ENCODE peak calls at places on chromosomes 6 and 20, in ten cellular contexts. T, K, A, M, P, L, O, H, R and X are unnamed samples.

GRCh38 chr20:53681352-53682212 is 87.9 kb upstream of the ZNF217 start:
- DNase-seq in T (no peak), K (no peak), A (peak), M (no peak), P (peak), L (no peak), O (no peak), H (no peak), R (no peak), X (no peak)

GRCh38 chr6:112117554-112117953 is 30.2 kb downstream of the FAM229B start:
- DNase-seq in T (no peak), K (peak), A (no peak), M (peak), P (no peak), L (no peak), O (no peak), H (no peak), R (no peak), X (peak)

GRCh38 chr20:36872857-36873256 is 3.1 kb upstream of the TLDC2 start:
- DNase-seq in T (no peak), K (no peak), A (no peak), M (no peak), P (no peak), L (no peak), O (peak), H (no peak), R (no peak), X (no peak)

GRCh38 chr6:155701342-155701741 is 245.7 kb upstream of the NOX3 start:
- DNase-seq in T (no peak), K (no peak), A (no peak), M (no peak), P (no peak), L (no peak), O (no peak), H (no peak), R (no peak), X (no peak)

GRCh38 chr6:132391391-132392291 is 9.6 kb downstream of the MOXD1 start:
- DNase-seq in T (no peak), K (peak), A (peak), M (peak), P (no peak), L (no peak), O (peak), H (no peak), R (no peak), X (peak)

GRCh38 chr6:11672261-11672660 is 106.3 kb downstream of the ADTRP start:
- DNase-seq in T (no peak), K (no peak), A (no peak), M (peak), P (no peak), L (no peak), O (no peak), H (no peak), R (no peak), X (no peak)

GRCh38 chr6:31727034-31727716 is 1.9 kb downstream of the DDAH2 start:
- DNase-seq in T (peak), K (no peak), A (peak), M (no peak), P (no peak), L (no peak), O (peak), H (peak), R (no peak), X (no peak)

GRCh38 chr6:148441454-148441911 is 98.8 kb downstream of the SASH1 start:
- DNase-seq in T (no peak), K (peak), A (no peak), M (peak), P (peak), L (peak), O (no peak), H (no peak), R (no peak), X (peak)

GRCh38 chr20:61786230-61786629 is 279.5 kb downstream of the TAF4 start:
- DNase-seq in T (no peak), K (no peak), A (no peak), M (no peak), P (no peak), L (no peak), O (no peak), H (no peak), R (no peak), X (no peak)

GRCh38 chr20:642398-643174 is 10.4 kb downstream of the SRXN1 start:
- DNase-seq in T (no peak), K (no peak), A (no peak), M (no peak), P (peak), L (no peak), O (no peak), H (no peak), R (no peak), X (no peak)

GRCh38 chr6:45310118-45310788 is 17.9 kb upstream of the RUNX2 start:
- DNase-seq in T (no peak), K (no peak), A (no peak), M (no peak), P (no peak), L (no peak), O (no peak), H (no peak), R (no peak), X (no peak)

GRCh38 chr6:35719830-35720733 is 16.8 kb upstream of the ARMC12 start:
- DNase-seq in T (peak), K (peak), A (peak), M (peak), P (no peak), L (no peak), O (peak), H (peak), R (no peak), X (no peak)

GRCh38 chr6:160697826-160698225 is 4.2 kb upstream of the PLG start:
- DNase-seq in T (no peak), K (no peak), A (no peak), M (no peak), P (no peak), L (no peak), O (no peak), H (no peak), R (no peak), X (no peak)

GRCh38 chr6:109672204-109672603 is 18.8 kb downstream of the AK9 start:
- DNase-seq in T (no peak), K (no peak), A (no peak), M (peak), P (no peak), L (no peak), O (no peak), H (no peak), R (no peak), X (no peak)

GRCh38 chr6:44804546-44804945 is 417.0 kb downstream of the CDC5L start:
- DNase-seq in T (no peak), K (no peak), A (no peak), M (no peak), P (peak), L (no peak), O (no peak), H (no peak), R (no peak), X (no peak)

GRCh38 chr6:147509900-147510299 is 1.4 kb downstream of the SAMD5 start:
- DNase-seq in T (no peak), K (no peak), A (no peak), M (no peak), P (peak), L (no peak), O (no peak), H (no peak), R (no peak), X (no peak)

GRCh38 chr20:29086938-29087337 is 2170.5 kb upstream of the DEFB115 start:
- DNase-seq in T (peak), K (no peak), A (no peak), M (no peak), P (no peak), L (no peak), O (peak), H (no peak), R (no peak), X (no peak)

GRCh38 chr6:75484535-75484934 is 9.1 kb downstream of the FILIP1 start:
- DNase-seq in T (no peak), K (no peak), A (no peak), M (no peak), P (no peak), L (no peak), O (no peak), H (no peak), R (no peak), X (no peak)

GRCh38 chr6:38531134-38531533 is 108.6 kb downstream of the BTBD9 start:
- DNase-seq in T (no peak), K (no peak), A (no peak), M (no peak), P (no peak), L (no peak), O (no peak), H (no peak), R (no peak), X (no peak)

GRCh38 chr6:45791181-45791580 is 224.5 kb downstream of the CLIC5 start:
- DNase-seq in T (no peak), K (peak), A (no peak), M (peak), P (no peak), L (no peak), O (no peak), H (no peak), R (no peak), X (no peak)

GRCh38 chr6:161954699-161955276 is 680.9 kb upstream of the AGPAT4 start:
- DNase-seq in T (no peak), K (no peak), A (peak), M (no peak), P (no peak), L (no peak), O (no peak), H (no peak), R (no peak), X (no peak)

GRCh38 chr20:33278700-33279099 is 4.3 kb upstream of the BPIFB1 start:
- DNase-seq in T (no peak), K (no peak), A (no peak), M (no peak), P (no peak), L (no peak), O (no peak), H (no peak), R (no peak), X (no peak)

GRCh38 chr20:43456809-43457639 is 672 bp upstream of the SRSF6 start:
- DNase-seq in T (peak), K (peak), A (peak), M (peak), P (peak), L (peak), O (peak), H (peak), R (peak), X (peak)

GRCh38 chr6:168962886-168963285 is 290.8 kb downstream of the THBS2 start:
- DNase-seq in T (no peak), K (no peak), A (no peak), M (no peak), P (no peak), L (no peak), O (no peak), H (peak), R (no peak), X (no peak)
- H3K27ac ChIP-seq in T (no peak), K (no peak), A (no peak), M (no peak), P (no peak), L (no peak), O (no peak), H (no peak), R (no peak), X (no peak)

DNA sequence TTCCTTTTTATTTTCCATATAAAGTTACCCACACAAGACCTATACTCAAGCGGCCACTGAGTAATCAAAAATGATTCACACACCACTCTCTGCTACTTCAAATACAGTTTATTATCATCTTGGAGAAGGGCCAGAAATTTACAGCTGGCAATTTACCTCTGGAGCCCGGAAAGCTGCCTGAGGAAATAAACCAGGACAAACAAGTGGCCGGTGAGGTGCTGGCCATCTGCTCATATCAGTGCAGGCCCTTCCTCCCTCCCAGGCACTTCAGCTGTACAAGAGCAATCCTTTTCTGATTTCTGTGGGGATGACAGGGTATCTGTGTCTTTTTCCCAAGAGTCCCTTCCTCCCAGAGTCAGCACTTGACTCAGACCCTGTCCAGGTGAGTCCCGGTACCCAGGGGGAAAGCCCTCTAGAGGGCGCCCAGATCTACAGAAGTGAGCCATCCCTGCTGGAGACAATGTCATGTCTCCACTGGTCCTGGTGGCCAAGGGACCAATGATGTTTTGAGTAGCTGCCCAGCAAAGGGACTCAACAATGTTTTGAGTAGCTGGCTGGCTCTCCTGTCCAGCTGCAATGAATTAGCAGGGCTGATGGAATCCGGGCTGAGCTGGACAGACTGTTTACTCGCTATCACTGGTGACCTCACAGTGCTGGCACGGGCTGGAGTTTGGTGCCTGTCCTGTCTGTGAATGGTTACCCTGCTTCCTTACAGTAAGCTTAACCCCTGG is 23.6 kb downstream of the LRP11 start:
- DNase-seq in T (no peak), K (peak), A (peak), M (peak), P (peak), L (peak), O (no peak), H (peak), R (no peak), X (peak)
- TF ChIP-seq CTCF in T (peak), K (peak), A (peak), M (peak), P (peak), L (peak), O (peak), H (peak), R (peak), X (peak)

GRCh38 chr6:41643899-41644269 is 5.6 kb downstream of the MDFI start:
- DNase-seq in T (peak), K (no peak), A (no peak), M (no peak), P (no peak), L (no peak), O (no peak), H (no peak), R (no peak), X (no peak)

GRCh38 chr6:41641352-41641925 is 3.2 kb downstream of the MDFI start:
- DNase-seq in T (no peak), K (no peak), A (no peak), M (no peak), P (no peak), L (no peak), O (peak), H (no peak), R (no peak), X (no peak)

GRCh38 chr6:41642090-41642959 is 4.1 kb downstream of the MDFI start:
- DNase-seq in T (no peak), K (no peak), A (no peak), M (no peak), P (peak), L (no peak), O (peak), H (no peak), R (no peak), X (no peak)

GRCh38 chr6:41644297-41644879 is 6.1 kb downstream of the MDFI start:
- DNase-seq in T (peak), K (no peak), A (no peak), M (no peak), P (peak), L (no peak), O (peak), H (no peak), R (no peak), X (peak)

GRCh38 chr6:41642960-41643898 is 5.0 kb downstream of the MDFI start:
- DNase-seq in T (no peak), K (no peak), A (no peak), M (no peak), P (no peak), L (no peak), O (peak), H (no peak), R (no peak), X (no peak)
- H3K27ac ChIP-seq in T (no peak), K (no peak), A (no peak), M (no peak), P (no peak), L (no peak), O (no peak), H (no peak), R (no peak), X (peak)

GRCh38 chr20:47665221-47665991 is 119.9 kb downstream of the SULF2 start:
- DNase-seq in T (no peak), K (no peak), A (no peak), M (no peak), P (no peak), L (no peak), O (no peak), H (no peak), R (no peak), X (peak)
- TF ChIP-seq CTCF in T (no peak), K (no peak), A (no peak), M (no peak), P (no peak), L (no peak), O (no peak), H (no peak), R (no peak), X (no peak)

GRCh38 chr20:49850463-49851233 is 38.0 kb downstream of the SLC9A8 start:
- DNase-seq in T (no peak), K (no peak), A (no peak), M (no peak), P (no peak), L (no peak), O (no peak), H (no peak), R (no peak), X (no peak)
- H3K27ac ChIP-seq in T (no peak), K (no peak), A (no peak), M (no peak), P (no peak), L (no peak), O (no peak), H (peak), R (no peak), X (peak)

DNA sequence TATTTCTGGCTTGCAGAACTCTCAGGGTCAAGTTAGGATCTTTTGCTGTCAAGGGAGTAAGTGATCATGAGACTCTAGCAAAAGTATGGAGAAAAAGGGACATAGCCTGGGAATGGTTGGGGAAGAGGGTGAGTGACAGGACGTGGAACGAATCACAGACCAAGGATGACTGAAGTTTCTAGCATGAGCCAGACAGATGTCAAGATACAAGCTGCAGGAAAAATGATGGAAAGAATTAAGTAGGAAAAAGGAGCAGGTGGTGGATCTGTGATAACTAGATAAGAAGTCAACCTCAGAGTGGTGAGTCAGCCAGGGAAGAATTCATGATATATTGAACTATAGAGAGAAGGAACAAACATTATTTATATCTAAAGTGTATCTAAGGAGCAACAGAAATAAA is 159.8 kb upstream of the SYNDIG1 start:
- DNase-seq in T (no peak), K (peak), A (no peak), M (peak), P (no peak), L (no peak), O (no peak), H (no peak), R (no peak), X (no peak)
- TF ChIP-seq CTCF in T (no peak), K (no peak), A (no peak), M (no peak), P (no peak), L (no peak), O (no peak), H (no peak), R (no peak), X (no peak)

DNA sequence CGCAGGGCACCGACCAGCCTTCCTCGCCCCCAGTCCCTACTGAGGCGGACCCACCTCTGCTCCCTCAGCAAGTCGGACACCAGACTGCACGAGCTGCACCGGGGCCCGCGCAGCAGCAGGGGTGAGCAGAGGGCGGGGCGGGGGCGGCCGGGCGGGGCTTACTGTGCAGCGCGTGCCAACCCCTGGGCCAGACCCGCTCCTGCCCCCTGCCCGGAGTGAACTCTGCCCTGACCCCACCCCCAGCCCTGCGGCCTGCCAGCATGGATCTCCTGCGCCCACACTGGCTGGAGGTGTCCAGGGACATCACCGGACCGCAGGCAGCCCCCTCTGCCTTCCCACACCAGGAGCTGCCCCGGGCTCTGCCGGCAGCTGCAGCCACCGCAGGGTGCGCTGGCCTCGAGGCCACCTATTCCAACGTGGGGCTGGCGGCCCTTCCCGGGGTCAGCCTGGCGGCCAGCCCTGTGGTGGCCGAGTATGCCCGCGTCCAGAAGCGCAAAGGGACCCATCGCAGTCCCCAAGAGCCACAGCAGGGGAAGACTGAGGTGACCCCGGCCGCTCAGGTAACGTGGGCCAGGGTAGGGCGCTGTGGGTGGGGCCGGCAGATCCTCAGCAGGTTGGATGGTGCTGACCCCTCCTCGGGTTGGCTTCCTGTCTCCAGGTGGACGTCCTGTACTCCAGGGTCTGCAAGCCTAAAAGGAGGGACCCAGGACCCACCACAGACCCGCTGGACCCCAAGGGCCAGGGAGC is 1.5 kb upstream of the SLC2A4RG start:
- DNase-seq in T (peak), K (no peak), A (no peak), M (no peak), P (peak), L (no peak), O (peak), H (no peak), R (no peak), X (no peak)
- H3K27ac ChIP-seq in T (no peak), K (no peak), A (no peak), M (no peak), P (peak), L (peak), O (no peak), H (peak), R (peak), X (peak)

DNA sequence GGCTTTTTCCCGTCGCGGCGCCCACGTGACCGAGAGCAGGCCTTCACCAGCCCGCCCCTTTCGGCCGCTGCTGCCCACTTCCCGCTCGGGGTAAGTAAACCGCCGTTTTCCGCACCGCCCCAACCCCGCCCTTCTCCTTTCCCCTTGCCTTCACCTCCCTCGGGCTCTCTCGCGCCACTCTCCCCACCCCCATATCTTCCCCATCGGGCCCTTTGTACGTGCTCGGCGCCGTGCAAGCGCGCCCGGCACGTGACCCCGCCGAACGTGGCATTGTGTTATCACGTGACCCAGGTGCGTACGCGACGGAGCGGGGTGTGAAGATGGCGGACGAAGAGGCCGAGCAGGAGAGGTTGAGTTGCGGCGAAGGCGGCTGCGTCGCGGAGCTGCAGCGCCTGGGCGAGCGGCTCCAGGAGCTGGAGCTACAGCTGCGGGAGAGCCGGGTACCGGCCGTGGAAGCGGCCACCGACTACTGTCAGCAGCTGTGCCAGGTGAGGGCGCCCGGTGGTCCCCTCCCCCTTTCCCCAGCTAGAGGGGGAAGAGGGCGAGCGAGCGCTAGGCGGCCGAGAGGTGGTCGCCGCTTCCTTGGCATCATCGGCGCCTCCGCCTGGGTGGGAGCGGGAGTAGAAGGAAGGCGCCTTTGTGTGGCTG is at the start of gene ZNF292:
- DNase-seq in T (peak), K (peak), A (peak), M (peak), P (peak), L (peak), O (peak), H (peak), R (peak), X (peak)
- TF ChIP-seq CTCF in T (no peak), K (no peak), A (no peak), M (no peak), P (no peak), L (no peak), O (no peak), H (no peak), R (no peak), X (no peak)

DNA sequence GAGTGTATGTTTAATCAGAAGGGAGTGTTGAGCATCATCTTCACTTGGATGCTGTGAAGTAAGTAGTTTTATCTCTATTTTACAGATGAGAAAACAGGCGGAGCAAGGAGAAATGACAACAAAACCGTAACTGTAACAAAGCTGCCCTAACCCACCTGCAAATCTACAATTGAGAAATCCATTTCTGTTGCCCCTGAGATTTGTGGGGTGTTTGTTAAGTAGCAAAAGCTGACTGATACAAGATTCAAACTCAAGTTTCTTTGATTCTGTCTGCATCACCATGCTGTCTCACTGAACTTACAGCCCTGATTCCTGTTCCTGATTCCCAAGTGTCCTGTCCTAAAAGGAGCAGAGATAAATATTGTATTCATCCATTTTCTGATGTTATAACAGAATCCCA is 7.3 kb upstream of the SYS1 start:
- DNase-seq in T (no peak), K (no peak), A (no peak), M (no peak), P (no peak), L (no peak), O (no peak), H (no peak), R (no peak), X (no peak)
- H3K27ac ChIP-seq in T (no peak), K (peak), A (no peak), M (peak), P (no peak), L (no peak), O (no peak), H (peak), R (peak), X (no peak)